ENCODE peak calls at places on chromosomes 1 and 21, in four cellular contexts. Q is astrocyte, K is fibroblast of lung, H is GM23338. B is an unnamed sample.

GRCh38 chr1:183807549-183808168 is 2.7 kb downstream of the RGL1 start:
- DNase-seq in Q (peak; percentile 85), K (peak; percentile 60), H (no peak), B (no peak)

GRCh38 chr21:23876925-23877558 is 1730.2 kb downstream of the MRPL39 start:
- DNase-seq in Q (no peak), K (no peak), H (no peak), B (no peak)

GRCh38 chr1:85321237-85321964 is 45.0 kb upstream of the BCL10 start:
- DNase-seq in Q (peak; percentile 79), K (peak; percentile 56), H (no peak), B (no peak)

GRCh38 chr1:27638805-27639204 is 3.8 kb upstream of the FGR start:
- DNase-seq in Q (no peak), K (no peak), H (no peak), B (no peak)

GRCh38 chr1:31732343-31732742 is 28.5 kb upstream of the COL16A1 start:
- DNase-seq in Q (no peak), K (no peak), H (no peak), B (no peak)

GRCh38 chr1:153288634-153289275 is 24.0 kb downstream of the PGLYRP3 start:
- DNase-seq in Q (no peak), K (no peak), H (peak; percentile 75), B (peak; percentile 33)

GRCh38 chr1:175192630-175193338 is at the start of gene KIAA0040:
- DNase-seq in Q (peak; percentile 8), K (no peak), H (peak; percentile 74), B (peak; percentile 83)

GRCh38 chr1:14713077-14713476 is 114.6 kb downstream of the KAZN start:
- DNase-seq in Q (no peak), K (no peak), H (no peak), B (no peak)

GRCh38 chr21:41883582-41883981 is 4.4 kb upstream of the PRDM15 start:
- DNase-seq in Q (no peak), K (no peak), H (no peak), B (no peak)

GRCh38 chr1:161506336-161507223 is 1.3 kb downstream of the FCGR2A start:
- DNase-seq in Q (no peak), K (no peak), H (peak; percentile 35), B (no peak)

GRCh38 chr1:46643368-46643775 is 24.8 kb downstream of the ATPAF1 start:
- DNase-seq in Q (peak; percentile 88), K (peak; percentile 96), H (no peak), B (peak; percentile 95)

GRCh38 chr1:64212023-64212422 is 8.6 kb downstream of the UBE2U start:
- DNase-seq in Q (peak; percentile 82), K (peak; percentile 54), H (no peak), B (no peak)

GRCh38 chr1:93704063-93704462 is 22.4 kb upstream of the BCAR3 start:
- DNase-seq in Q (no peak), K (no peak), H (no peak), B (no peak)

GRCh38 chr1:44294588-44295007 is 60.5 kb downstream of the ERI3 start:
- DNase-seq in Q (peak; percentile 80), K (peak; percentile 76), H (peak; percentile 79), B (no peak)

GRCh38 chr1:40753142-40753882 is 30.3 kb upstream of the KCNQ4 start:
- DNase-seq in Q (no peak), K (no peak), H (no peak), B (no peak)

GRCh38 chr1:245220381-245220985 is 65.7 kb downstream of the KIF26B start:
- DNase-seq in Q (no peak), K (no peak), H (no peak), B (no peak)

GRCh38 chr1:85259866-85260345 is 444 bp upstream of the C1orf52 start:
- DNase-seq in Q (peak; percentile 52), K (peak; percentile 66), H (no peak), B (no peak)

GRCh38 chr1:70085451-70085850 is 119.9 kb downstream of the LRRC40 start:
- DNase-seq in Q (no peak), K (no peak), H (no peak), B (no peak)

GRCh38 chr21:31218830-31219608 is 125.0 kb downstream of the TIAM1 start:
- DNase-seq in Q (peak; percentile 61), K (peak; percentile 73), H (no peak), B (peak; percentile 69)

GRCh38 chr1:169466259-169467230 is 19.2 kb downstream of the SLC19A2 start:
- DNase-seq in Q (peak; percentile 17), K (peak; percentile 71), H (peak; percentile 49), B (peak; percentile 29)

GRCh38 chr1:44947060-44947773 is 39.2 kb downstream of the EIF2B3 start:
- DNase-seq in Q (peak; percentile 86), K (peak; percentile 84), H (no peak), B (no peak)

GRCh38 chr1:192225713-192226112 is 67.5 kb downstream of the RGS18 start:
- DNase-seq in Q (peak; percentile 32), K (peak; percentile 63), H (no peak), B (no peak)

GRCh38 chr1:8870605-8871538 is 7.6 kb downstream of the ENO1 start:
- DNase-seq in Q (no peak), K (no peak), H (no peak), B (no peak)

GRCh38 chr21:31201144-31201543 is 142.9 kb downstream of the TIAM1 start:
- DNase-seq in Q (peak; percentile 1), K (no peak), H (no peak), B (no peak)

GRCh38 chr1:75615664-75616435 is 4.9 kb upstream of the SLC44A5 start:
- DNase-seq in Q (peak; percentile 34), K (peak; percentile 24), H (peak; percentile 55), B (no peak)
- TF ChIP-seq EZH2 in Q (no peak), K (no peak), H (no peak), B (no peak)

GRCh38 chr1:110606784-110607662 is 865 bp upstream of the KCNA2 start:
- DNase-seq in Q (no peak), K (no peak), H (peak; percentile 48), B (no peak)

GRCh38 chr1:110607663-110608230 is 1.6 kb upstream of the KCNA2 start:
- DNase-seq in Q (no peak), K (no peak), H (peak; percentile 30), B (no peak)

GRCh38 chr1:110605446-110605845 is 712 bp downstream of the KCNA2 start:
- DNase-seq in Q (no peak), K (no peak), H (no peak), B (no peak)

GRCh38 chr1:110604586-110605148 is 1.5 kb downstream of the KCNA2 start:
- DNase-seq in Q (no peak), K (no peak), H (no peak), B (no peak)

DNA sequence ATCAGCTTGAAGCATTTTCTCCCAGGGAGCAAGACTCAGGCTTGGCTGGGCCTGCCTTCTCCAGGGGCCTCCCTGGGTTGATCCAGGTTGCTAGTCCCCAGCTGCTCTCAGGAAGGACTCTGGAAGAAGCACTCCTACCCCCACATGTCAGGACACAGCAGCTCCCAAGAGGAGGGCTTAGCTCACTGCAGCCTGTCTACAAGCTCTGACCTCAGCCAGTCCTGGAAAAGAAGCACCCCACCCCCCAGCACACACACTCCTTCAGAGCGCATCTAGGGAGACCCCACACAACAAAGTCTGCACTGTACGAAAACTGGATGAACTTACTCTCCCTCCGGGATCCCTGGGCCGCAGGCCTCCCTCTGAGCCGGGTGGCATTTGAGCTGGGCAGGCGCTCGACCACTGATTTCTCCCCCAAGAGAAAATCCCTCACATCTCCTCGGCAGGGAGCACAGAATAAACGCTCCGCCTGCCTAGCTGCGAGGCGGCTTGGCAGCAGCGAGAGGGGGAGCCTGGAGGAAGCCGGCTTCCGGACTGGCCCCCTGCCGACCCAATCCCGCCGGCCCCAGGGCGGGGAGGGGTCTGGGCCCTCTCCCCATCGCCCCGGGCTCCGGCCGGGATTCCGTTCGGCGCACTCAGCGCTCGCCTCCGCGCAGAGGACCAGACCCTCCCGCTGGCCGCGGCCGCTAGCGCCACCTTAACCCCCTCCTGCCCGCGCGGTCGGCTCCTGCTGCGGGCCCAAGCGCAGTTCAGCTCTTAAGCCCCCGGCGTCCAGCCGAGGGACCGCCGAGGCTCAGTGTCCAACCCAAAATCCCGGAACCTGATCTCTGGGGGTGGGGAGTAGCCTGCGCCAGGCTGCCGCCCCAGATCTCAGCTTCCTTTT is at the start of gene KCNA2:
- DNase-seq in Q (peak; percentile 2), K (no peak), H (peak; percentile 80), B (no peak)
- TF ChIP-seq EZH2 in Q (no peak), K (peak; percentile 62), H (no peak), B (no peak)

GRCh38 chr1:226939439-226940028 is 560 bp upstream of the COQ8A start:
- DNase-seq in Q (peak; percentile 32), K (no peak), H (peak; percentile 78), B (no peak)

GRCh38 chr1:226940029-226940805 is at the start of gene COQ8A:
- DNase-seq in Q (peak; percentile 99), K (peak; percentile 99), H (peak; percentile 99), B (peak; percentile 100)

GRCh38 chr1:226938903-226939438 is 1.1 kb upstream of the COQ8A start:
- DNase-seq in Q (peak; percentile 32), K (peak; percentile 66), H (no peak), B (peak; percentile 21)

GRCh38 chr1:226942392-226942791 is 2.3 kb downstream of the COQ8A start:
- DNase-seq in Q (no peak), K (no peak), H (no peak), B (no peak)

DNA sequence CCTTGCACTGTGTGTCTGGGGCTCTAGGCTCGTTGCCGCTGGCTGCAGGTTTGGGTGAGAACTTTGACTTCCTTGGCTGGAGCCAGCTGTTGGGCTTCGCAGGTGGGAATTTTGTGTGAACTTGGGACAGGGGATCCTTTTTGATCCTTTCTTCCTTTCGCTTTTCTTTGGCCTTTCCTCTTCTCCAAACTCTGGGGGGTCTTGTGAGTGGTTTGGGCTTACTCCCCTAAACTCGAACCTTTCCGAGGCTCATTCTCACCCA is 643 bp downstream of the COQ8A start:
- DNase-seq in Q (no peak), K (no peak), H (no peak), B (no peak)
- TF ChIP-seq EZH2 in Q (no peak), K (no peak), H (no peak), B (no peak)

GRCh38 chr1:2021550-2021949 is 2.4 kb downstream of the GABRD start:
- DNase-seq in Q (no peak), K (no peak), H (no peak), B (no peak)

GRCh38 chr1:2018217-2019161 is 656 bp upstream of the GABRD start:
- DNase-seq in Q (no peak), K (no peak), H (peak; percentile 44), B (no peak)

GRCh38 chr1:2020310-2020655 is 1.1 kb downstream of the GABRD start:
- DNase-seq in Q (no peak), K (no peak), H (no peak), B (no peak)

GRCh38 chr1:2019162-2019542 is at the start of gene GABRD:
- DNase-seq in Q (no peak), K (no peak), H (peak; percentile 61), B (no peak)

DNA sequence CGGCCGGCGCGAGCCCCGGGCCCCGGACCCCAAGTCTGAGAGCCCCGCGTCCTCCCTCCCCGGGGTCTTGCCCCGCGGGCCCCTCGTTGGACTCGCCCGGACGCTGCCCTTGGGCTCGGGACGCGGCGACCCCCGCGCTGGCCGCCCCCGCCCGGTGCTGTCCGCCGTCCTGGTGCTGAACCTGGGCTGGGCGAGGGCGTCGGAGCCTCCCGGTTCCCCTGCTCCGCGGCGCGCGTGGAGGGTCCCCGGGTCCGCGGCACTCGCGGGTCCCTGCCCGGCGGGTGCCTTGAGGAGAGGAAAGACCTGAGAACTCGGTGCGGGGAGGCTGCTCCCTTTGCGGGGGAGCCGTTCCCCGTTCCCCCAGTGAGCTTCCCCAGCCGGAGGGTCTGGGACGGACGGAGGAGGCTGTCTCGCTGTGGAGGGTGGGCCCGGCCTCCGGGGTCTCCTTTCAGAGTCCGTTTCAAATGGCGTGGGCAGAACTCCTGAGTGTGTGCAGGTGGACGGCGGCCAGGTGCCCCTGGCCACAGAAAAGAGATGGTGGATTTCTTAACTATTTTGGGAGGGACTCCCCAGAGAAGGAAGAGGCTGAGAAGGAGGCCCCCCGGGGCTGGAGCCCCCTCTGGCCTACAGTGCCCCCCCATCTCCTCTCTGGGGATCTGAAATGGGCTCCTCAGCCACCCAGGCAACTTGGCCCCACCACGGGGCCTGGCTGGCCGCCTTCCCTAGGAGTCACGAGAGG is 595 bp downstream of the GABRD start:
- DNase-seq in Q (no peak), K (no peak), H (peak; percentile 69), B (no peak)
- TF ChIP-seq EZH2 in Q (peak; percentile 72), K (peak; percentile 78), H (no peak), B (no peak)

B was measured in PC-9.